ENCODE peak calls at places on chromosomes 4 and X, in seven cellular contexts. B, G, D, I, V, Q and Y are unnamed samples.

GRCh38 chrX:29545878-29546277 is 669.5 kb upstream of the MAGEB2 start:
- DNase-seq in B (no peak), G (no peak), D (no peak), I (no peak), V (no peak), Q (no peak), Y (no peak)

GRCh38 chrX:101210630-101211029 is 9.0 kb upstream of the DRP2 start:
- DNase-seq in B (no peak), G (no peak), D (no peak), I (no peak), V (no peak), Q (no peak), Y (no peak)

GRCh38 chr4:153576443-153576774 is 107.7 kb upstream of the TLR2 start:
- DNase-seq in B (no peak), G (no peak), D (no peak), I (no peak), V (no peak), Q (no peak), Y (no peak)

GRCh38 chrX:135383249-135383648 is 38.5 kb upstream of the SMIM10L2A start:
- DNase-seq in B (no peak), G (no peak), D (no peak), I (no peak), V (no peak), Q (no peak), Y (no peak)

GRCh38 chr4:145231906-145232700 is 51.7 kb upstream of the OTUD4 start:
- DNase-seq in B (no peak), G (no peak), D (no peak), I (no peak), V (no peak), Q (no peak), Y (no peak)

GRCh38 chr4:26263165-26263564 is 57.6 kb upstream of the RBPJ start:
- DNase-seq in B (no peak), G (peak), D (no peak), I (no peak), V (no peak), Q (no peak), Y (no peak)

GRCh38 chr4:10529891-10530786 is 72.9 kb upstream of the ZNF518B start:
- DNase-seq in B (no peak), G (peak), D (no peak), I (no peak), V (no peak), Q (no peak), Y (no peak)

GRCh38 chr4:7894677-7895181 is 44.9 kb downstream of the AFAP1 start:
- DNase-seq in B (no peak), G (no peak), D (no peak), I (no peak), V (no peak), Q (no peak), Y (no peak)

GRCh38 chr4:80017125-80017854 is 55.7 kb downstream of the ANTXR2 start:
- DNase-seq in B (no peak), G (no peak), D (no peak), I (no peak), V (no peak), Q (no peak), Y (no peak)

GRCh38 chr4:124710911-124711310 is 1.6 kb downstream of the ANKRD50 start:
- DNase-seq in B (no peak), G (no peak), D (no peak), I (no peak), V (no peak), Q (no peak), Y (no peak)

GRCh38 chrX:54715621-54716020 is 82.4 kb downstream of the ITIH6 start:
- DNase-seq in B (no peak), G (no peak), D (no peak), I (no peak), V (no peak), Q (no peak), Y (no peak)

GRCh38 chr4:30945586-30945985 is 225.4 kb downstream of the PCDH7 start:
- DNase-seq in B (no peak), G (peak), D (no peak), I (no peak), V (no peak), Q (no peak), Y (no peak)

GRCh38 chr4:48078862-48079655 is 55.0 kb downstream of the TXK start:
- DNase-seq in B (no peak), G (no peak), D (no peak), I (no peak), V (no peak), Q (no peak), Y (peak)

GRCh38 chr4:183823394-183823793 is 81.7 kb upstream of the STOX2 start:
- DNase-seq in B (no peak), G (no peak), D (no peak), I (no peak), V (no peak), Q (no peak), Y (peak)

GRCh38 chr4:150251752-150252190 is 173.5 kb downstream of the DCLK2 start:
- DNase-seq in B (no peak), G (no peak), D (no peak), I (no peak), V (no peak), Q (peak), Y (no peak)

GRCh38 chr4:88706574-88706973 is 8.9 kb upstream of the NAP1L5 start:
- DNase-seq in B (no peak), G (no peak), D (no peak), I (no peak), V (peak), Q (no peak), Y (no peak)

GRCh38 chr4:173264245-173264959 is 69.8 kb downstream of the HMGB2 start:
- DNase-seq in B (no peak), G (no peak), D (no peak), I (no peak), V (no peak), Q (peak), Y (no peak)

GRCh38 chrX:53433651-53434639 is at the start of gene HSD17B10:
- DNase-seq in B (peak), G (peak), D (peak), I (peak), V (peak), Q (peak), Y (peak)

GRCh38 chrX:110310000-110310790 is 7.7 kb downstream of the AMMECR1 start:
- DNase-seq in B (no peak), G (no peak), D (no peak), I (no peak), V (no peak), Q (no peak), Y (no peak)

GRCh38 chrX:12308420-12308819 is 170.1 kb downstream of the FRMPD4 start:
- DNase-seq in B (no peak), G (no peak), D (no peak), I (no peak), V (no peak), Q (peak), Y (no peak)

GRCh38 chr4:85910985-85911384 is 436.0 kb downstream of the ARHGAP24 start:
- DNase-seq in B (no peak), G (no peak), D (no peak), I (no peak), V (no peak), Q (no peak), Y (no peak)

GRCh38 chr4:157204634-157205244 is 15.8 kb upstream of the GRIA2 start:
- DNase-seq in B (no peak), G (peak), D (peak), I (peak), V (no peak), Q (no peak), Y (no peak)

GRCh38 chrX:66051989-66052388 is 12.1 kb upstream of the VSIG4 start:
- DNase-seq in B (no peak), G (no peak), D (no peak), I (no peak), V (no peak), Q (no peak), Y (no peak)